ENCODE peak calls at places on chromosome 15, in four cellular contexts. D is HepG2, J is K562, T is GM12878. U is an unnamed sample.

GRCh38 chr15:65087873-65088642 is 11.5 kb downstream of the KBTBD13 start:
- DNase-seq in T (no peak), D (no peak), J (no peak), U (no peak)

GRCh38 chr15:36458406-36458805 is 121.0 kb upstream of the CDIN1 start:
- DNase-seq in T (no peak), J (no peak), D (no peak), U (no peak)

GRCh38 chr15:93244691-93245615 is 155.9 kb upstream of the RGMA start:
- DNase-seq in D (no peak), T (no peak), J (no peak), U (no peak)

GRCh38 chr15:36612063-36612788 is 32.8 kb downstream of the CDIN1 start:
- DNase-seq in D (no peak), T (no peak), J (no peak), U (no peak)

GRCh38 chr15:80317389-80318169 is 65.6 kb upstream of the CTXND1 start:
- DNase-seq in T (no peak), D (peak; percentile 6), J (peak; percentile 25), U (no peak)

GRCh38 chr15:66912441-66912840 is 153.0 kb upstream of the SMAD3 start:
- DNase-seq in J (no peak), T (no peak), D (no peak), U (no peak)

GRCh38 chr15:32878849-32879795 is 161.3 kb downstream of the GREM1 start:
- DNase-seq in T (no peak), J (no peak), D (no peak), U (no peak)

GRCh38 chr15:28955160-28955502 is 69.4 kb downstream of the APBA2 start:
- DNase-seq in J (peak; percentile 84), D (no peak), T (peak; percentile 17), U (peak; percentile 40)

GRCh38 chr15:93033434-93034045 is 55.5 kb downstream of the RGMA start:
- DNase-seq in T (no peak), J (no peak), D (no peak), U (no peak)

GRCh38 chr15:60652245-60652644 is 173.3 kb upstream of the ICE2 start:
- DNase-seq in J (no peak), D (no peak), T (no peak), U (no peak)

GRCh38 chr15:70036585-70037343 is 61.0 kb downstream of the TLE3 start:
- DNase-seq in J (no peak), D (no peak), T (peak; percentile 88), U (no peak)

GRCh38 chr15:71279757-71280141 is 164.5 kb downstream of the THSD4 start:
- DNase-seq in T (no peak), J (no peak), D (no peak), U (no peak)

DNA sequence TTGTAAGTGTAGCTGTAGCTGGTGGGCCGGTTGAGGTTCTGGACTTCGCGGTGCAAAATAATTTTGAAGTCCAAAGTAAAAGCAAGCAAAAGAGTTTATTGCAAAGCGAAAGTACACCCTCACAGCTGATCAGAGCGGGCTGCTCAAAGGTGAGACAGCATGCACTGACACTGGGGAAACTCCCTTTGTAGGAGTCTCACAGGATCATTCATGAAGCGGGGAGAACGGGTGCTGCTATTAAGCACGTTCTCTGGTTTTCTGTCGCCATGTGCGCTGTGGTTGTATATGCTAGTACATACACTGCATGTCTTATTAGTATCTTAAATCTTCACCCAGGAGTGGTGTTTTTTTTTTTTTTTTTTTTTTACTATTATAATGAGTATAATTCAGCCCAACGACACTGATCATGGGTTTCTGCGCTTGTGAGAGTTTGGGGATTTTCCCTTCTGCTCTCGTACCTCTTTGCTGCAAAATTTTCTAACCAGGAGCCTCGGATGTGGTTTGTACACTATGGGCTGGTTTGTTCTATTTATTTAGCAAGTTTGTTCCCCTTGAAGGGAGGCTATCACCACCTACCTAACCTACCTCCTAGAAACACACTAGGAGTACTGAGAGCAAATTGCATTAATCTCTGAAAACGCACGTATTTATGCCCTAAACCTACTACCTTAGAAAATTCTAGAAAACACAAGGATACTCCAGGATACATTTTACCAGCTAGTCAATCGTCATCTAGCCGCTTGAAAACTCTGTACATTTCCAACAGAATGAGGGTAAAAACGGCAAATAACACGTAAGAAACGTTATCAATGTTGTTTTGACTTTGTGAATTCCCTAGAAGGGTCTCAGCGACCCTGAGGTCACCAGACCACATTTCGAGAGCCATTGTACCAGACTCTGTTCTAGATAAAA is 1.3 kb upstream of the AP4E1 start:
- DNase-seq in J (peak; percentile 69), D (peak; percentile 73), T (peak; percentile 86), U (no peak)
- TF ChIP-seq FOXK2 in J (no peak), D (no peak), T (no peak), U (no peak)

DNA sequence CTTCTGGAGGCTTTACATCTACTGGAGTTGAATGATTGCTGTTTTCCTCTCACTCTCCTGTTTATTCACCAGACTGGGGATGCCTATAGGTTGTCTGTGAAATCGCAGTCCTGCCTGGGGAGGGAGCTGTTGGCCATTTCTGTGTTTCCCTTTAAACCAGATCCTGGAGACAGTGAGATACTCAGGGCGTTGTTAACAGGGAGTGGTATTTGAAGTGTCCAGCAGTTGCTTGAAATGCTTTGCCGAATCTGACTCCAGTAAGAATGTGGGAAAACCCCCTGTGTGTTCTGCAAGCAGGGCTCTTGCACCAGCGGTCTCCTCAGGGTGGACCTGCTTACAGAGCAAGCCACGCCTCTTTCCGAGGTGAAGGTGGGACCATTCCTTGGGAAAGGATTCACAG is 4.3 kb upstream of the LRRK1 start:
- DNase-seq in J (no peak), D (no peak), T (no peak), U (no peak)
- TF ChIP-seq FOXK2 in J (no peak), D (no peak), T (no peak), U (no peak)

GRCh38 chr15:63969652-63970421 is 76.4 kb downstream of the DAPK2 start:
- DNase-seq in J (peak; percentile 23), T (no peak), D (peak; percentile 13), U (no peak)
- TF ChIP-seq FOXK2 in J (no peak), T (no peak), D (no peak), U (no peak)

DNA sequence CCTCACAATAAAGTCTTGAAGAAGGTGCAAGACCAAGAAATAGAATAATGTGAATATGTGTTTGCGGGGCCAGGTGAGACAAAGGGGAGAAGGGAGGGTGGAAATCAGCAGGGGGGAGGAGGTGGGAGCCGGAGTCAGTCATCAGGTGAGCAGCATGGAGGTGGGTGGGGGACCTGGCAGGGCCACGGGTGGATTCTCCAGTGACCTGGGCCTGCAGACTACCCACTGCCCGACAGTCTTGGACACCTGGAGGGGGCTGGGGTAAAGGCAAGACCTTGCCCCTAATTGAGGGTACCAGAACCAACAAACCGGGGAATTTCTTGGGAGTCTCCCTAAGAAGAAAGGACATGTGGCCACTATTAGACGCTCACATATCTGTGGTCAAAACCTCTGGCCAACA is 95.8 kb downstream of the CHSY1 start:
- DNase-seq in T (no peak), J (no peak), D (no peak), U (no peak)
- TF ChIP-seq FOXK2 in T (no peak), J (no peak), D (no peak), U (no peak)

DNA sequence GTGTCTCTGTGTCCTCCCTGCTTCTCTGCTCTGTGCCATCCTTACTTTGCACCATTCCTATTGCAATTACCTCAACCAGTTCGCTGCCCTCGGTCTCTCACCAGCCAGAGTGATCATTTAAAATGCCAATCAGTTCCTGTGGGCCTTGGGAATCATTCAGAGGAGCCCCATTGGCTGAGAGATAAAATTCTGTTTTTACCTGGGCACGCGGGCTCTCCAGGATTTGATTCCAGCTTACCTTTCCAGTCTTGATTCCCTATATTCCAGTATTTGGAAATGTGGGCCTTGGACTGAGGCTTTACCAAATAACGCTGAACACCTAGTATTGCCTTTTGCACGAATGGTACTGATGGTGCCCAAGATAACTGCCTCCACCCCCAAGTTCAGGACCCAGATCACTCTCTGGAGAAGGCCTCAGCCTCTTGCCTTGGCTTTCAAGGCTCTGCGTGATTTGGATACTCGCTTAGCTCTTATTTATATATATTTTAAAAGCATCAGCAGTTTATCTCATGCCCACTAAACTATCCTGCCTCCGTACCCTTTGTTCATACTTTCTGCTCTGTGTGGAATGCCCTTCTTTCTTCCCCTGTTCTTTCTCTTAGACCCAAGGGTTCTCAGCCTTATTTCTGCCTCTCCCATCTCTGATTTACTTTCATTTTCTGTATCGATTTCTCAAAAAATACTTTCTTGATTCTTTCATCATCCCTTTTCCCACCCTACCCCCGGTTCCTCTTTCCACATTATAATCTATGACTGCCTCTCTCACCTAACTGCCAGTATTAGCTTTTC is 905 bp downstream of the PSMA4 start:
- DNase-seq in J (peak; percentile 21), D (no peak), T (no peak), U (peak; percentile 18)
- TF ChIP-seq FOXK2 in J (no peak), D (no peak), T (no peak), U (no peak)

GRCh38 chr15:37984368-37984767 is 49.9 kb downstream of the TMCO5A start:
- DNase-seq in T (no peak), D (no peak), J (no peak), U (no peak)

GRCh38 chr15:37979597-37979996 is 45.2 kb downstream of the TMCO5A start:
- DNase-seq in D (no peak), J (no peak), T (no peak), U (no peak)

GRCh38 chr15:37978231-37978630 is 43.8 kb downstream of the TMCO5A start:
- DNase-seq in D (no peak), T (no peak), J (no peak), U (no peak)

GRCh38 chr15:37980010-37980409 is 45.6 kb downstream of the TMCO5A start:
- DNase-seq in J (no peak), T (no peak), D (no peak), U (no peak)

DNA sequence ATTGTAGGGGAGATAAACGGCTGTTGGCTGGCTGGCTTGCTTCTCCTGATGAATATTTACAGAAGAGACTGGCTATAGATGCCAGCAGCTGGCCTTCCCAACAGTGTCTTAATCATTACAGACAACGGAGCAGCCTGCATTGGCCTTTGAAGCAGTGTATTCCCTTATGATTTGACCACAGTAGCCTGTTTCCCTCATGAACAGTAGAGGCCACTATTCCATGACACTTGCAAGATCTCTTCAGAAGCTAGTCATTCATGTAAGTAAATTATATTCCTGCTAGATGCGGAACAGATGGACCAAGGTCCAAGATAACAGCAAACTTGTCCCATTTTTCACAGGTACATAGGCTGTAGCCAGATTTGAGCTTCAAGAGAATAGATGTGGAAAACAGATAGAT is 47.3 kb downstream of the TMCO5A start:
- DNase-seq in J (peak; percentile 25), D (peak; percentile 15), T (no peak), U (no peak)
- TF ChIP-seq FOXK2 in J (no peak), D (no peak), T (no peak), U (no peak)

U was measured in HEK293T.